ENCODE peak calls at places on chromosome 18, in seven cellular contexts. One of them, this sample, is unnamed.

GRCh38 chr18:36309436-36310391 is 12.2 kb downstream of the FHOD3 start:
- DNase-seq in K562: peak; percentile 33
- DNase-seq in HepG2: no peak
- DNase-seq in SK-N-SH: peak; percentile 73
- DNase-seq in HCT116: peak; percentile 82
- DNase-seq in GM12878: no peak
- DNase-seq in H1: no peak
- DNase-seq in this sample: no peak

GRCh38 chr18:79548986-79549637 is 130.5 kb upstream of the CTDP1 start:
- DNase-seq in K562: no peak
- DNase-seq in HepG2: no peak
- DNase-seq in SK-N-SH: no peak
- DNase-seq in HCT116: no peak
- DNase-seq in GM12878: no peak
- DNase-seq in H1: no peak
- DNase-seq in this sample: no peak

GRCh38 chr18:76822510-76823165 is at the start of gene ZNF236:
- DNase-seq in K562: peak; percentile 74
- DNase-seq in HepG2: peak; percentile 35
- DNase-seq in SK-N-SH: peak; percentile 96
- DNase-seq in HCT116: no peak
- DNase-seq in GM12878: no peak
- DNase-seq in H1: no peak
- DNase-seq in this sample: peak; percentile 76

GRCh38 chr18:2881490-2882195 is 34.8 kb downstream of the EMILIN2 start:
- DNase-seq in K562: no peak
- DNase-seq in HepG2: no peak
- DNase-seq in SK-N-SH: no peak
- DNase-seq in HCT116: no peak
- DNase-seq in GM12878: no peak
- DNase-seq in H1: no peak
- DNase-seq in this sample: no peak

GRCh38 chr18:36499938-36500337 is 202.4 kb downstream of the FHOD3 start:
- DNase-seq in K562: no peak
- DNase-seq in HepG2: no peak
- DNase-seq in SK-N-SH: no peak
- DNase-seq in HCT116: no peak
- DNase-seq in GM12878: peak; percentile 66
- DNase-seq in H1: no peak
- DNase-seq in this sample: no peak

GRCh38 chr18:987325-988186 is 82.9 kb downstream of the ADCYAP1 start:
- DNase-seq in K562: peak; percentile 88
- DNase-seq in HepG2: no peak
- DNase-seq in SK-N-SH: no peak
- DNase-seq in HCT116: no peak
- DNase-seq in GM12878: no peak
- DNase-seq in H1: no peak
- DNase-seq in this sample: no peak

GRCh38 chr18:60019463-60019840 is 119.7 kb downstream of the PMAIP1 start:
- DNase-seq in K562: no peak
- DNase-seq in HepG2: no peak
- DNase-seq in SK-N-SH: no peak
- DNase-seq in HCT116: no peak
- DNase-seq in GM12878: no peak
- DNase-seq in H1: no peak
- DNase-seq in this sample: no peak

GRCh38 chr18:3704556-3705162 is 254.7 kb downstream of the TGIF1 start:
- DNase-seq in K562: no peak
- DNase-seq in HepG2: no peak
- DNase-seq in SK-N-SH: no peak
- DNase-seq in HCT116: no peak
- DNase-seq in GM12878: no peak
- DNase-seq in H1: no peak
- DNase-seq in this sample: no peak

GRCh38 chr18:35268811-35269210 is 21.2 kb downstream of the ZSCAN30 start:
- DNase-seq in K562: no peak
- DNase-seq in HepG2: no peak
- DNase-seq in SK-N-SH: no peak
- DNase-seq in HCT116: no peak
- DNase-seq in GM12878: no peak
- DNase-seq in H1: no peak
- DNase-seq in this sample: no peak

GRCh38 chr18:67428805-67429204 is 87.7 kb downstream of the DSEL start:
- DNase-seq in K562: no peak
- DNase-seq in HepG2: no peak
- DNase-seq in SK-N-SH: no peak
- DNase-seq in HCT116: no peak
- DNase-seq in GM12878: no peak
- DNase-seq in H1: no peak
- DNase-seq in this sample: no peak

GRCh38 chr18:43396266-43396665 is 119.0 kb upstream of the SYT4 start:
- DNase-seq in K562: no peak
- DNase-seq in HepG2: no peak
- DNase-seq in SK-N-SH: peak; percentile 10
- DNase-seq in HCT116: no peak
- DNase-seq in GM12878: no peak
- DNase-seq in H1: no peak
- DNase-seq in this sample: no peak

GRCh38 chr18:9335255-9336045 is 877 bp downstream of the TWSG1 start:
- DNase-seq in K562: peak; percentile 25
- DNase-seq in HepG2: no peak
- DNase-seq in SK-N-SH: no peak
- DNase-seq in HCT116: no peak
- DNase-seq in GM12878: no peak
- DNase-seq in H1: no peak
- DNase-seq in this sample: no peak

GRCh38 chr18:49464718-49465598 is 4.5 kb upstream of the DYM start:
- DNase-seq in K562: no peak
- DNase-seq in HepG2: no peak
- DNase-seq in SK-N-SH: no peak
- DNase-seq in HCT116: no peak
- DNase-seq in GM12878: no peak
- DNase-seq in H1: peak; percentile 60
- DNase-seq in this sample: no peak

GRCh38 chr18:48292229-48292628 is 117.0 kb downstream of the ZBTB7C start:
- DNase-seq in K562: no peak
- DNase-seq in HepG2: no peak
- DNase-seq in SK-N-SH: no peak
- DNase-seq in HCT116: no peak
- DNase-seq in GM12878: no peak
- DNase-seq in H1: no peak
- DNase-seq in this sample: no peak

GRCh38 chr18:24271381-24272331 is 126.0 kb downstream of the OSBPL1A start:
- DNase-seq in K562: peak; percentile 9
- DNase-seq in HepG2: peak; percentile 4
- DNase-seq in SK-N-SH: peak; percentile 89
- DNase-seq in HCT116: peak; percentile 49
- DNase-seq in GM12878: no peak
- DNase-seq in H1: peak; percentile 66
- DNase-seq in this sample: peak; percentile 68

GRCh38 chr18:61612517-61612916 is 279.3 kb downstream of the CDH20 start:
- DNase-seq in K562: no peak
- DNase-seq in HepG2: no peak
- DNase-seq in SK-N-SH: no peak
- DNase-seq in HCT116: no peak
- DNase-seq in GM12878: no peak
- DNase-seq in H1: no peak
- DNase-seq in this sample: no peak

GRCh38 chr18:70423988-70424387 is 135.1 kb downstream of the SOCS6 start:
- DNase-seq in K562: no peak
- DNase-seq in HepG2: no peak
- DNase-seq in SK-N-SH: no peak
- DNase-seq in HCT116: peak; percentile 71
- DNase-seq in GM12878: no peak
- DNase-seq in H1: no peak
- DNase-seq in this sample: peak; percentile 72

GRCh38 chr18:24791736-24792135 is 331.3 kb downstream of the HRH4 start:
- DNase-seq in K562: no peak
- DNase-seq in HepG2: no peak
- DNase-seq in SK-N-SH: peak; percentile 4
- DNase-seq in HCT116: no peak
- DNase-seq in GM12878: no peak
- DNase-seq in H1: no peak
- DNase-seq in this sample: no peak

GRCh38 chr18:39313992-39314391 is 1748.4 kb upstream of the CELF4 start:
- DNase-seq in K562: no peak
- DNase-seq in HepG2: no peak
- DNase-seq in SK-N-SH: no peak
- DNase-seq in HCT116: no peak
- DNase-seq in GM12878: no peak
- DNase-seq in H1: no peak
- DNase-seq in this sample: no peak

GRCh38 chr18:10252494-10252893 is 201.9 kb upstream of the APCDD1 start:
- DNase-seq in K562: no peak
- DNase-seq in HepG2: no peak
- DNase-seq in SK-N-SH: no peak
- DNase-seq in HCT116: no peak
- DNase-seq in GM12878: no peak
- DNase-seq in H1: no peak
- DNase-seq in this sample: no peak

GRCh38 chr18:2387588-2387987 is 183.7 kb downstream of the METTL4 start:
- DNase-seq in K562: no peak
- DNase-seq in HepG2: no peak
- DNase-seq in SK-N-SH: no peak
- DNase-seq in HCT116: no peak
- DNase-seq in GM12878: no peak
- DNase-seq in H1: no peak
- DNase-seq in this sample: no peak

GRCh38 chr18:77124452-77124922 is 8.1 kb downstream of the MBP start:
- DNase-seq in K562: no peak
- DNase-seq in HepG2: no peak
- DNase-seq in SK-N-SH: no peak
- DNase-seq in HCT116: no peak
- DNase-seq in GM12878: peak; percentile 69
- DNase-seq in H1: no peak
- DNase-seq in this sample: no peak

GRCh38 chr18:44229693-44230108 is 451.0 kb upstream of the SETBP1 start:
- DNase-seq in K562: no peak
- DNase-seq in HepG2: no peak
- DNase-seq in SK-N-SH: peak; percentile 1
- DNase-seq in HCT116: no peak
- DNase-seq in GM12878: no peak
- DNase-seq in H1: no peak
- DNase-seq in this sample: no peak

GRCh38 chr18:3923750-3924149 is 473.8 kb downstream of the TGIF1 start:
- DNase-seq in K562: no peak
- DNase-seq in HepG2: no peak
- DNase-seq in SK-N-SH: no peak
- DNase-seq in HCT116: no peak
- DNase-seq in GM12878: no peak
- DNase-seq in H1: no peak
- DNase-seq in this sample: no peak

GRCh38 chr18:75141734-75142133 is 67.2 kb downstream of the PTGR3 start:
- DNase-seq in K562: no peak
- DNase-seq in HepG2: no peak
- DNase-seq in SK-N-SH: no peak
- DNase-seq in HCT116: no peak
- DNase-seq in GM12878: no peak
- DNase-seq in H1: no peak
- DNase-seq in this sample: no peak

GRCh38 chr18:33014060-33014796 is 241.4 kb upstream of the KLHL14 start:
- DNase-seq in K562: no peak
- DNase-seq in HepG2: peak; percentile 64
- DNase-seq in SK-N-SH: no peak
- DNase-seq in HCT116: no peak
- DNase-seq in GM12878: no peak
- DNase-seq in H1: no peak
- DNase-seq in this sample: no peak

GRCh38 chr18:12597775-12598174 is 60.1 kb downstream of the SPIRE1 start:
- DNase-seq in K562: no peak
- DNase-seq in HepG2: peak; percentile 84
- DNase-seq in SK-N-SH: no peak
- DNase-seq in HCT116: peak; percentile 47
- DNase-seq in GM12878: no peak
- DNase-seq in H1: no peak
- DNase-seq in this sample: peak; percentile 35

GRCh38 chr18:41165625-41166024 is 789.4 kb upstream of the PIK3C3 start:
- DNase-seq in K562: no peak
- DNase-seq in HepG2: no peak
- DNase-seq in SK-N-SH: no peak
- DNase-seq in HCT116: no peak
- DNase-seq in GM12878: no peak
- DNase-seq in H1: no peak
- DNase-seq in this sample: no peak
- TF ChIP-seq JUND in K562: no peak
- TF ChIP-seq JUND in HepG2: no peak
- TF ChIP-seq JUND in SK-N-SH: no peak
- TF ChIP-seq JUND in HCT116: no peak
- TF ChIP-seq JUND in GM12878: no peak
- TF ChIP-seq JUND in H1: no peak
- TF ChIP-seq JUND in this sample: no peak

GRCh38 chr18:57029761-57030160 is 117.1 kb upstream of the BOD1L2 start:
- DNase-seq in K562: no peak
- DNase-seq in HepG2: peak; percentile 20
- DNase-seq in SK-N-SH: no peak
- DNase-seq in HCT116: no peak
- DNase-seq in GM12878: no peak
- DNase-seq in H1: no peak
- DNase-seq in this sample: no peak
- TF ChIP-seq JUND in K562: no peak
- TF ChIP-seq JUND in HepG2: no peak
- TF ChIP-seq JUND in SK-N-SH: no peak
- TF ChIP-seq JUND in HCT116: no peak
- TF ChIP-seq JUND in GM12878: no peak
- TF ChIP-seq JUND in H1: no peak
- TF ChIP-seq JUND in this sample: no peak

GRCh38 chr18:58590827-58591226 is 38.1 kb downstream of the ALPK2 start:
- DNase-seq in K562: peak; percentile 30
- DNase-seq in HepG2: no peak
- DNase-seq in SK-N-SH: no peak
- DNase-seq in HCT116: no peak
- DNase-seq in GM12878: no peak
- DNase-seq in H1: no peak
- DNase-seq in this sample: no peak
- TF ChIP-seq JUND in K562: no peak
- TF ChIP-seq JUND in HepG2: no peak
- TF ChIP-seq JUND in SK-N-SH: no peak
- TF ChIP-seq JUND in HCT116: no peak
- TF ChIP-seq JUND in GM12878: no peak
- TF ChIP-seq JUND in H1: no peak
- TF ChIP-seq JUND in this sample: no peak

GRCh38 chr18:63199743-63200241 is 119.8 kb downstream of the BCL2 start:
- DNase-seq in K562: peak; percentile 25
- DNase-seq in HepG2: no peak
- DNase-seq in SK-N-SH: no peak
- DNase-seq in HCT116: no peak
- DNase-seq in GM12878: no peak
- DNase-seq in H1: no peak
- DNase-seq in this sample: no peak
- TF ChIP-seq JUND in K562: no peak
- TF ChIP-seq JUND in HepG2: no peak
- TF ChIP-seq JUND in SK-N-SH: no peak
- TF ChIP-seq JUND in HCT116: no peak
- TF ChIP-seq JUND in GM12878: no peak
- TF ChIP-seq JUND in H1: no peak
- TF ChIP-seq JUND in this sample: no peak

DNA sequence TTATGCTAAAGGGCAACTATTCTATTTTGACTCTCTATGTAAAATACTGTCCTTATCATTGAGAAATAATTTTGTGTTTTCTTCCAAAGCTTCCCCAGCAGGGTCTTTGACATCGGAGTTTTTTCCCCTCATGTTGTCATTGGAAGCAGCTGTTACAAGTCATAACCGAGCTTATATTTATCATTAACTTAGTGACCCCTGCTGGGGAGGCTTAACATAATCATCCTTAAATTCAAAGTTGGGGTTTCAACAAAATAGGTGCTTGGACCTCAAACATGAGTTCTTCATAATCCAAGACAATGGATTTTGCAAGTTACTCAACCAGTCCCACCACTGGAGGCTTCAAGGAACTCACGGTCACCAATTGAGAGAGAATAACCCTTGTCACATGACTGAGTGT is 330.9 kb downstream of the DCC start:
- DNase-seq in K562: no peak
- DNase-seq in HepG2: peak; percentile 4
- DNase-seq in SK-N-SH: peak; percentile 37
- DNase-seq in HCT116: no peak
- DNase-seq in GM12878: no peak
- DNase-seq in H1: no peak
- DNase-seq in this sample: peak; percentile 7
- TF ChIP-seq JUND in K562: no peak
- TF ChIP-seq JUND in HepG2: no peak
- TF ChIP-seq JUND in SK-N-SH: no peak
- TF ChIP-seq JUND in HCT116: no peak
- TF ChIP-seq JUND in GM12878: no peak
- TF ChIP-seq JUND in H1: no peak
- TF ChIP-seq JUND in this sample: no peak

This sample was measured in T47D.